ENCODE peak calls at places on chromosomes 11 and 22, in seven cellular contexts. One of them, this sample, is unnamed.
A peak's percentile ranks its signal among the peaks of the same experiment; 100 is the strongest.

GRCh38 chr11:64292458-64293254 is 1.6 kb downstream of the KCNK4 start:
- DNase-seq in LoVo: no peak
- DNase-seq in GM23248: no peak
- DNase-seq in RPMI7951: no peak
- DNase-seq in gastrocnemius medialis: no peak
- DNase-seq in KG1: no peak
- DNase-seq in substantia nigra: no peak
- DNase-seq in this sample: no peak

GRCh38 chr11:126059238-126059761 is 3.4 kb downstream of the CDON start:
- DNase-seq in LoVo: no peak
- DNase-seq in GM23248: no peak
- DNase-seq in RPMI7951: no peak
- DNase-seq in gastrocnemius medialis: no peak
- DNase-seq in KG1: no peak
- DNase-seq in substantia nigra: no peak
- DNase-seq in this sample: no peak

GRCh38 chr11:117836077-117836960 is 11.8 kb upstream of the FXYD2 start:
- DNase-seq in LoVo: no peak
- DNase-seq in GM23248: no peak
- DNase-seq in RPMI7951: no peak
- DNase-seq in gastrocnemius medialis: no peak
- DNase-seq in KG1: no peak
- DNase-seq in substantia nigra: no peak
- DNase-seq in this sample: peak; percentile 26

GRCh38 chr22:22408731-22409696 is 99.5 kb downstream of the ZNF280B start:
- DNase-seq in LoVo: peak; percentile 25
- DNase-seq in GM23248: peak; percentile 37
- DNase-seq in RPMI7951: peak; percentile 22
- DNase-seq in gastrocnemius medialis: no peak
- DNase-seq in KG1: no peak
- DNase-seq in substantia nigra: peak; percentile 16
- DNase-seq in this sample: no peak

GRCh38 chr22:44448271-44448780 is 49.7 kb downstream of the RTL6 start:
- DNase-seq in LoVo: peak; percentile 5
- DNase-seq in GM23248: peak; percentile 98
- DNase-seq in RPMI7951: peak; percentile 99
- DNase-seq in gastrocnemius medialis: no peak
- DNase-seq in KG1: no peak
- DNase-seq in substantia nigra: peak; percentile 46
- DNase-seq in this sample: peak; percentile 72

GRCh38 chr11:35419713-35420333 is 465 bp upstream of the SLC1A2 start:
- DNase-seq in LoVo: no peak
- DNase-seq in GM23248: peak; percentile 52
- DNase-seq in RPMI7951: no peak
- DNase-seq in gastrocnemius medialis: no peak
- DNase-seq in KG1: no peak
- DNase-seq in substantia nigra: no peak
- DNase-seq in this sample: no peak

GRCh38 chr11:22337571-22338464 is at the start of gene SLC17A6:
- DNase-seq in LoVo: peak; percentile 26
- DNase-seq in GM23248: peak; percentile 59
- DNase-seq in RPMI7951: peak; percentile 14
- DNase-seq in gastrocnemius medialis: no peak
- DNase-seq in KG1: peak; percentile 26
- DNase-seq in substantia nigra: no peak
- DNase-seq in this sample: no peak

GRCh38 chr11:82750643-82751139 is 17.0 kb upstream of the FAM181B start:
- DNase-seq in LoVo: no peak
- DNase-seq in GM23248: no peak
- DNase-seq in RPMI7951: no peak
- DNase-seq in gastrocnemius medialis: no peak
- DNase-seq in KG1: peak; percentile 14
- DNase-seq in substantia nigra: no peak
- DNase-seq in this sample: no peak

GRCh38 chr11:45653277-45653676 is 12.1 kb downstream of the CHST1 start:
- DNase-seq in LoVo: no peak
- DNase-seq in GM23248: no peak
- DNase-seq in RPMI7951: no peak
- DNase-seq in gastrocnemius medialis: no peak
- DNase-seq in KG1: no peak
- DNase-seq in substantia nigra: no peak
- DNase-seq in this sample: no peak

GRCh38 chr11:92453055-92453454 is 228.4 kb downstream of the FAT3 start:
- DNase-seq in LoVo: no peak
- DNase-seq in GM23248: peak; percentile 61
- DNase-seq in RPMI7951: peak; percentile 23
- DNase-seq in gastrocnemius medialis: no peak
- DNase-seq in KG1: no peak
- DNase-seq in substantia nigra: no peak
- DNase-seq in this sample: no peak

GRCh38 chr11:80282643-80283042 is 841.8 kb upstream of the TENM4 start:
- DNase-seq in LoVo: no peak
- DNase-seq in GM23248: no peak
- DNase-seq in RPMI7951: no peak
- DNase-seq in gastrocnemius medialis: no peak
- DNase-seq in KG1: no peak
- DNase-seq in substantia nigra: no peak
- DNase-seq in this sample: no peak

GRCh38 chr11:504994-505344 is 2.1 kb downstream of the RNH1 start:
- DNase-seq in LoVo: no peak
- DNase-seq in GM23248: no peak
- DNase-seq in RPMI7951: no peak
- DNase-seq in gastrocnemius medialis: no peak
- DNase-seq in KG1: no peak
- DNase-seq in substantia nigra: no peak
- DNase-seq in this sample: no peak

GRCh38 chr11:70702040-70702648 is 303.8 kb downstream of the CTTN start:
- DNase-seq in LoVo: no peak
- DNase-seq in GM23248: no peak
- DNase-seq in RPMI7951: no peak
- DNase-seq in gastrocnemius medialis: no peak
- DNase-seq in KG1: no peak
- DNase-seq in substantia nigra: no peak
- DNase-seq in this sample: no peak

GRCh38 chr22:26845016-26845728 is 187.8 kb downstream of the MIAT start:
- DNase-seq in LoVo: no peak
- DNase-seq in GM23248: no peak
- DNase-seq in RPMI7951: peak; percentile 67
- DNase-seq in gastrocnemius medialis: no peak
- DNase-seq in KG1: peak; percentile 3
- DNase-seq in substantia nigra: no peak
- DNase-seq in this sample: no peak

GRCh38 chr11:72378704-72379383 is 55.5 kb downstream of the CLPB start:
- DNase-seq in LoVo: no peak
- DNase-seq in GM23248: peak; percentile 64
- DNase-seq in RPMI7951: no peak
- DNase-seq in gastrocnemius medialis: peak; percentile 48
- DNase-seq in KG1: no peak
- DNase-seq in substantia nigra: peak; percentile 53
- DNase-seq in this sample: peak; percentile 85

GRCh38 chr22:19344420-19344819 is 52.9 kb upstream of the CLTCL1 start:
- DNase-seq in LoVo: no peak
- DNase-seq in GM23248: no peak
- DNase-seq in RPMI7951: no peak
- DNase-seq in gastrocnemius medialis: no peak
- DNase-seq in KG1: no peak
- DNase-seq in substantia nigra: no peak
- DNase-seq in this sample: no peak

GRCh38 chr11:27242591-27242990 is 120.4 kb downstream of the CCDC34 start:
- DNase-seq in LoVo: no peak
- DNase-seq in GM23248: peak; percentile 95
- DNase-seq in RPMI7951: peak; percentile 75
- DNase-seq in gastrocnemius medialis: no peak
- DNase-seq in KG1: no peak
- DNase-seq in substantia nigra: no peak
- DNase-seq in this sample: no peak

GRCh38 chr11:119860561-119861094 is 131.6 kb upstream of the NECTIN1 start:
- DNase-seq in LoVo: no peak
- DNase-seq in GM23248: no peak
- DNase-seq in RPMI7951: no peak
- DNase-seq in gastrocnemius medialis: no peak
- DNase-seq in KG1: no peak
- DNase-seq in substantia nigra: no peak
- DNase-seq in this sample: no peak

GRCh38 chr11:112656772-112657428 is 304.3 kb upstream of the NCAM1 start:
- DNase-seq in LoVo: no peak
- DNase-seq in GM23248: peak; percentile 93
- DNase-seq in RPMI7951: peak; percentile 63
- DNase-seq in gastrocnemius medialis: peak; percentile 82
- DNase-seq in KG1: no peak
- DNase-seq in substantia nigra: no peak
- DNase-seq in this sample: no peak

GRCh38 chr11:2466869-2467694 is 22.3 kb downstream of the KCNQ1 start:
- DNase-seq in LoVo: no peak
- DNase-seq in GM23248: no peak
- DNase-seq in RPMI7951: no peak
- DNase-seq in gastrocnemius medialis: no peak
- DNase-seq in KG1: peak; percentile 11
- DNase-seq in substantia nigra: peak; percentile 10
- DNase-seq in this sample: peak; percentile 43

GRCh38 chr11:86370922-86371614 is 3.6 kb upstream of the CCDC81 start:
- DNase-seq in LoVo: peak; percentile 9
- DNase-seq in GM23248: peak; percentile 79
- DNase-seq in RPMI7951: peak; percentile 73
- DNase-seq in gastrocnemius medialis: no peak
- DNase-seq in KG1: no peak
- DNase-seq in substantia nigra: no peak
- DNase-seq in this sample: no peak

GRCh38 chr22:37802310-37803194 is 5.2 kb upstream of the GCAT start:
- DNase-seq in LoVo: no peak
- DNase-seq in GM23248: peak; percentile 62
- DNase-seq in RPMI7951: no peak
- DNase-seq in gastrocnemius medialis: no peak
- DNase-seq in KG1: no peak
- DNase-seq in substantia nigra: peak; percentile 42
- DNase-seq in this sample: peak; percentile 55

GRCh38 chr11:44047298-44047697 is 483 bp upstream of the ACCSL start:
- DNase-seq in LoVo: no peak
- DNase-seq in GM23248: no peak
- DNase-seq in RPMI7951: no peak
- DNase-seq in gastrocnemius medialis: no peak
- DNase-seq in KG1: no peak
- DNase-seq in substantia nigra: no peak
- DNase-seq in this sample: no peak

GRCh38 chr11:44623321-44623715 is 57.9 kb downstream of the CD82 start:
- DNase-seq in LoVo: no peak
- DNase-seq in GM23248: no peak
- DNase-seq in RPMI7951: no peak
- DNase-seq in gastrocnemius medialis: no peak
- DNase-seq in KG1: no peak
- DNase-seq in substantia nigra: no peak
- DNase-seq in this sample: peak; percentile 61

This sample was measured in tibial artery.